ENCODE peak calls at places on chromosomes 4 and X, in six cellular contexts. M is nucleus accumbens; H is ACHN; D is activated CD8-positive, alpha-beta T cell treated with anti-CD3 and anti-CD28 coated beads for 36 hours; Q is cerebellar nuclear complex; L is substantia nigra. I is an unnamed sample.

GRCh38 chr4:81084029-81084428 is 53.5 kb downstream of the BMP3 start:
- DNase-seq in D (no peak), L (no peak), M (no peak), H (no peak), Q (no peak), I (no peak)

GRCh38 chr4:31237242-31237641 is 517.1 kb downstream of the PCDH7 start:
- DNase-seq in M (no peak), D (no peak), H (no peak), L (no peak), Q (no peak), I (no peak)

GRCh38 chr4:75495489-75495888 is 18.7 kb downstream of the RCHY1 start:
- DNase-seq in L (no peak), Q (no peak), H (no peak), D (no peak), M (no peak), I (no peak)

GRCh38 chr4:169249214-169249973 is 21.4 kb downstream of the SH3RF1 start:
- DNase-seq in H (peak), D (no peak), L (no peak), M (no peak), Q (no peak), I (no peak)

GRCh38 chrX:77668391-77669237 is 117.4 kb downstream of the ATRX start:
- DNase-seq in L (no peak), D (no peak), H (peak), Q (no peak), M (no peak), I (no peak)

GRCh38 chr4:181219783-181220416 is 1023.3 kb upstream of the TENM3 start:
- DNase-seq in Q (no peak), M (no peak), L (no peak), H (no peak), D (no peak), I (no peak)

GRCh38 chrX:72478351-72478750 is 94.3 kb downstream of the HDAC8 start:
- DNase-seq in L (no peak), Q (no peak), D (no peak), H (no peak), M (no peak), I (no peak)

GRCh38 chr4:136319789-136320470 is 1212.4 kb downstream of the PCDH18 start:
- DNase-seq in D (no peak), H (peak), L (no peak), Q (no peak), M (no peak), I (no peak)

GRCh38 chrX:41482153-41482850 is 35.2 kb downstream of the NYX start:
- DNase-seq in Q (no peak), H (no peak), L (no peak), M (no peak), D (no peak), I (no peak)

GRCh38 chr4:4428966-4429875 is 42.3 kb downstream of the NSG1 start:
- DNase-seq in M (no peak), D (no peak), L (no peak), H (no peak), Q (no peak), I (no peak)

GRCh38 chr4:143184217-143184502 is 557 bp upstream of the USP38 start:
- DNase-seq in H (no peak), Q (no peak), D (no peak), M (no peak), L (no peak), I (no peak)

GRCh38 chr4:164529486-164529885 is 224.4 kb upstream of the SMIM31 start:
- DNase-seq in D (no peak), M (no peak), H (no peak), L (no peak), Q (no peak), I (no peak)

GRCh38 chr4:39062499-39062898 is 467 bp downstream of the KLHL5 start:
- DNase-seq in M (no peak), H (no peak), Q (peak), D (no peak), L (no peak), I (no peak)

GRCh38 chrX:71466979-71467523 is 65.9 kb upstream of the OGT start:
- DNase-seq in Q (no peak), L (no peak), D (no peak), M (no peak), H (no peak), I (no peak)

GRCh38 chr4:53019485-53020382 is 157.6 kb downstream of the RASL11B start:
- DNase-seq in L (no peak), M (no peak), H (peak), D (no peak), Q (no peak), I (no peak)

GRCh38 chrX:153557618-153558017 is 40.2 kb downstream of the ATP2B3 start:
- DNase-seq in M (no peak), H (no peak), L (no peak), D (no peak), Q (no peak), I (no peak)

GRCh38 chr4:22190855-22191254 is 242.3 kb upstream of the KCNIP4 start:
- DNase-seq in L (no peak), Q (no peak), H (peak), D (no peak), M (no peak), I (no peak)

GRCh38 chrX:46599051-46599560 is 25.5 kb downstream of the CHST7 start:
- DNase-seq in D (no peak), H (no peak), M (no peak), Q (no peak), L (no peak), I (no peak)

GRCh38 chr4:11105715-11106114 is 323.0 kb downstream of the HS3ST1 start:
- DNase-seq in L (no peak), H (no peak), D (no peak), Q (no peak), M (no peak), I (no peak)

GRCh38 chrX:8868906-8869305 is 67.7 kb upstream of the FAM9A start:
- DNase-seq in H (peak), D (no peak), M (no peak), Q (no peak), L (no peak), I (no peak)

GRCh38 chr4:86759298-86759697 is 89.9 kb downstream of the SLC10A6 start:
- DNase-seq in M (no peak), Q (no peak), H (no peak), L (no peak), D (no peak), I (no peak)

GRCh38 chr4:182688081-182688480 is 229.1 kb downstream of the DCTD start:
- DNase-seq in D (no peak), M (no peak), H (no peak), L (no peak), Q (no peak), I (no peak)